ENCODE peak calls at places on chromosomes 13 and 19, in ten cellular contexts. One of them, this sample, is unnamed.

GRCh38 chr13:73467103-73467502 is 408.3 kb downstream of the KLF5 start:
- DNase-seq in dorsolateral prefrontal cortex: no peak
- DNase-seq in adrenal gland: no peak
- DNase-seq in suprapubic skin: no peak
- DNase-seq in astrocyte: peak
- DNase-seq in fibroblast of mammary gland: peak
- DNase-seq in kidney: no peak
- DNase-seq in astrocyte of the cerebellum: no peak
- DNase-seq in GM23338: no peak
- DNase-seq in lower leg skin: no peak
- DNase-seq in this sample: no peak

GRCh38 chr13:111122056-111122455 is 6.9 kb downstream of the ARHGEF7 start:
- DNase-seq in dorsolateral prefrontal cortex: no peak
- DNase-seq in adrenal gland: no peak
- DNase-seq in suprapubic skin: no peak
- DNase-seq in astrocyte: no peak
- DNase-seq in fibroblast of mammary gland: no peak
- DNase-seq in kidney: no peak
- DNase-seq in astrocyte of the cerebellum: no peak
- DNase-seq in GM23338: peak
- DNase-seq in lower leg skin: no peak
- DNase-seq in this sample: no peak

GRCh38 chr13:85698236-85698635 is 101.0 kb downstream of the SLITRK6 start:
- DNase-seq in dorsolateral prefrontal cortex: no peak
- DNase-seq in adrenal gland: no peak
- DNase-seq in suprapubic skin: no peak
- DNase-seq in astrocyte: peak
- DNase-seq in fibroblast of mammary gland: no peak
- DNase-seq in kidney: no peak
- DNase-seq in astrocyte of the cerebellum: no peak
- DNase-seq in GM23338: no peak
- DNase-seq in lower leg skin: no peak
- DNase-seq in this sample: no peak

GRCh38 chr13:35926859-35927530 is 204.2 kb downstream of the DCLK1 start:
- DNase-seq in dorsolateral prefrontal cortex: no peak
- DNase-seq in adrenal gland: peak
- DNase-seq in suprapubic skin: no peak
- DNase-seq in astrocyte: no peak
- DNase-seq in fibroblast of mammary gland: no peak
- DNase-seq in kidney: no peak
- DNase-seq in astrocyte of the cerebellum: no peak
- DNase-seq in GM23338: no peak
- DNase-seq in lower leg skin: peak
- DNase-seq in this sample: no peak

GRCh38 chr13:76969488-76970365 is 21.4 kb downstream of the ACOD1 start:
- DNase-seq in dorsolateral prefrontal cortex: no peak
- DNase-seq in adrenal gland: no peak
- DNase-seq in suprapubic skin: no peak
- DNase-seq in astrocyte: no peak
- DNase-seq in fibroblast of mammary gland: peak
- DNase-seq in kidney: no peak
- DNase-seq in astrocyte of the cerebellum: no peak
- DNase-seq in GM23338: no peak
- DNase-seq in lower leg skin: no peak
- DNase-seq in this sample: no peak

GRCh38 chr13:40618581-40619478 is 47.6 kb downstream of the FOXO1 start:
- DNase-seq in dorsolateral prefrontal cortex: no peak
- DNase-seq in adrenal gland: no peak
- DNase-seq in suprapubic skin: no peak
- DNase-seq in astrocyte: no peak
- DNase-seq in fibroblast of mammary gland: peak
- DNase-seq in kidney: no peak
- DNase-seq in astrocyte of the cerebellum: no peak
- DNase-seq in GM23338: no peak
- DNase-seq in lower leg skin: no peak
- DNase-seq in this sample: no peak

GRCh38 chr13:113897161-113897560 is 33.3 kb upstream of the GAS6 start:
- DNase-seq in dorsolateral prefrontal cortex: no peak
- DNase-seq in adrenal gland: no peak
- DNase-seq in suprapubic skin: no peak
- DNase-seq in astrocyte: peak
- DNase-seq in fibroblast of mammary gland: peak
- DNase-seq in kidney: no peak
- DNase-seq in astrocyte of the cerebellum: peak
- DNase-seq in GM23338: no peak
- DNase-seq in lower leg skin: peak
- DNase-seq in this sample: peak

GRCh38 chr19:38405276-38405675 is 2.4 kb downstream of the FAM98C start:
- DNase-seq in dorsolateral prefrontal cortex: no peak
- DNase-seq in adrenal gland: no peak
- DNase-seq in suprapubic skin: no peak
- DNase-seq in astrocyte: no peak
- DNase-seq in fibroblast of mammary gland: no peak
- DNase-seq in kidney: no peak
- DNase-seq in astrocyte of the cerebellum: no peak
- DNase-seq in GM23338: no peak
- DNase-seq in lower leg skin: no peak
- DNase-seq in this sample: no peak

GRCh38 chr13:37127706-37128241 is 22.3 kb upstream of the CSNK1A1L start:
- DNase-seq in dorsolateral prefrontal cortex: no peak
- DNase-seq in adrenal gland: no peak
- DNase-seq in suprapubic skin: no peak
- DNase-seq in astrocyte: peak
- DNase-seq in fibroblast of mammary gland: peak
- DNase-seq in kidney: no peak
- DNase-seq in astrocyte of the cerebellum: peak
- DNase-seq in GM23338: no peak
- DNase-seq in lower leg skin: no peak
- DNase-seq in this sample: no peak

GRCh38 chr19:23817519-23817918 is 58.8 kb upstream of the ZNF681 start:
- DNase-seq in dorsolateral prefrontal cortex: peak
- DNase-seq in adrenal gland: peak
- DNase-seq in suprapubic skin: no peak
- DNase-seq in astrocyte: peak
- DNase-seq in fibroblast of mammary gland: peak
- DNase-seq in kidney: no peak
- DNase-seq in astrocyte of the cerebellum: no peak
- DNase-seq in GM23338: peak
- DNase-seq in lower leg skin: no peak
- DNase-seq in this sample: no peak

GRCh38 chr19:413756-414420 is 4.9 kb upstream of the C2CD4C start:
- DNase-seq in dorsolateral prefrontal cortex: no peak
- DNase-seq in adrenal gland: no peak
- DNase-seq in suprapubic skin: peak
- DNase-seq in astrocyte: no peak
- DNase-seq in fibroblast of mammary gland: no peak
- DNase-seq in kidney: no peak
- DNase-seq in astrocyte of the cerebellum: no peak
- DNase-seq in GM23338: no peak
- DNase-seq in lower leg skin: no peak
- DNase-seq in this sample: no peak

GRCh38 chr19:16726916-16727315 is 7.3 kb downstream of the NWD1 start:
- DNase-seq in dorsolateral prefrontal cortex: no peak
- DNase-seq in adrenal gland: no peak
- DNase-seq in suprapubic skin: no peak
- DNase-seq in astrocyte: no peak
- DNase-seq in fibroblast of mammary gland: no peak
- DNase-seq in kidney: no peak
- DNase-seq in astrocyte of the cerebellum: no peak
- DNase-seq in GM23338: no peak
- DNase-seq in lower leg skin: no peak
- DNase-seq in this sample: no peak

GRCh38 chr13:109874921-109875454 is 88.6 kb upstream of the IRS2 start:
- DNase-seq in dorsolateral prefrontal cortex: no peak
- DNase-seq in adrenal gland: no peak
- DNase-seq in suprapubic skin: no peak
- DNase-seq in astrocyte: peak
- DNase-seq in fibroblast of mammary gland: peak
- DNase-seq in kidney: no peak
- DNase-seq in astrocyte of the cerebellum: peak
- DNase-seq in GM23338: no peak
- DNase-seq in lower leg skin: no peak
- DNase-seq in this sample: no peak

GRCh38 chr19:34145741-34146202 is 26.5 kb upstream of the LSM14A start:
- DNase-seq in dorsolateral prefrontal cortex: peak
- DNase-seq in adrenal gland: peak
- DNase-seq in suprapubic skin: no peak
- DNase-seq in astrocyte: peak
- DNase-seq in fibroblast of mammary gland: peak
- DNase-seq in kidney: no peak
- DNase-seq in astrocyte of the cerebellum: peak
- DNase-seq in GM23338: peak
- DNase-seq in lower leg skin: peak
- DNase-seq in this sample: no peak

GRCh38 chr13:98026457-98026857 is 73.0 kb downstream of the IPO5 start:
- DNase-seq in dorsolateral prefrontal cortex: no peak
- DNase-seq in adrenal gland: peak
- DNase-seq in suprapubic skin: no peak
- DNase-seq in astrocyte: no peak
- DNase-seq in fibroblast of mammary gland: peak
- DNase-seq in kidney: no peak
- DNase-seq in astrocyte of the cerebellum: no peak
- DNase-seq in GM23338: peak
- DNase-seq in lower leg skin: no peak
- DNase-seq in this sample: no peak

DNA sequence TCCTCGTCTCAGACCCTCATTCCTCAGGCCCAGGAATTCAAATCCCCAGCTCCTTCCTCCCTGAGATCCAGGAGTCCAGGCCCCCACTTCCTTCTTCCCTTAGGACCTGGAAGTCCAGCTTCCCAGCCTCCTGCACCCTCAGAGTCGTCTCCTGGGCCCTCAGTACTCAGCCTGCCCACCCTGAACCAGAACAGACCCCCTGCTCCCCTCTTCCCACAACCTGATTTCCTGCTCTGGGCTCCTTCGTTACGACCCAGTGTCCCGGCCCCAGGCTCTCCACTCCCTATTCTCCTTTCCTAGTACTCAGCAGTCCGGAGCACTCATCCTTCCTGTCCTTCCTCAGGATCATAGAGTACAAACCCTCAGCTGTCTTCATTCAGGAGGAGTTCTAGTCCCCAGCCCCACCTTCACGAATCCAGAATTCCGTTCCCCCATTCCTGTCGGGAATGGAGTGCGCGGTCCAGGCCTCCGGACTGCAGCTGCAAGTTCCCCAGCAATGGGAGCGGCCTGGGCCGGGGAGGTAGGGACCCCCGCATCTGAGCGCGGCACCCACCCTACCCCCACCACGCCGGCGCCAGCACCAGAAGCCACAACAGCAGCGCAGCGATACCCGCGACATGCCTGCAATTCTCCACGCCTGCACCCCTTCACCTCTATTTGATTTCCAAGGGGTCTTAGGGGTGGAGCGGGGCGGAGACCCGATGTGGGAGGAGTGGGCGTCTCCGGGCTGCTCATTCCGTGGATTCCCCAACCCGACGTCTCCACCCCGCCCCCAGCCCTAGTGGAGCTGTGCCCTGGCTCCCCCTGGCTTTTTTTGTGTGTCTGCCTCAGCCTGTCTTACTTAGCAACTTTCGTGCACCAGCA is 12.7 kb downstream of the EGLN2 start:
- DNase-seq in dorsolateral prefrontal cortex: no peak
- DNase-seq in adrenal gland: no peak
- DNase-seq in suprapubic skin: peak
- DNase-seq in astrocyte: no peak
- DNase-seq in fibroblast of mammary gland: no peak
- DNase-seq in kidney: peak
- DNase-seq in astrocyte of the cerebellum: no peak
- DNase-seq in GM23338: peak
- DNase-seq in lower leg skin: no peak
- DNase-seq in this sample: no peak
- TF ChIP-seq CTCF in dorsolateral prefrontal cortex: no peak
- TF ChIP-seq CTCF in adrenal gland: no peak
- TF ChIP-seq CTCF in suprapubic skin: no peak
- TF ChIP-seq CTCF in astrocyte: no peak
- TF ChIP-seq CTCF in fibroblast of mammary gland: no peak
- TF ChIP-seq CTCF in kidney: no peak
- TF ChIP-seq CTCF in astrocyte of the cerebellum: no peak
- TF ChIP-seq CTCF in GM23338: peak
- TF ChIP-seq CTCF in lower leg skin: no peak
- TF ChIP-seq CTCF in this sample: no peak

GRCh38 chr13:89115307-89115706 is 1444.1 kb downstream of the SLITRK5 start:
- DNase-seq in dorsolateral prefrontal cortex: no peak
- DNase-seq in adrenal gland: no peak
- DNase-seq in suprapubic skin: no peak
- DNase-seq in astrocyte: no peak
- DNase-seq in fibroblast of mammary gland: no peak
- DNase-seq in kidney: no peak
- DNase-seq in astrocyte of the cerebellum: no peak
- DNase-seq in GM23338: peak
- DNase-seq in lower leg skin: no peak
- DNase-seq in this sample: no peak
- TF ChIP-seq CTCF in dorsolateral prefrontal cortex: no peak
- TF ChIP-seq CTCF in adrenal gland: no peak
- TF ChIP-seq CTCF in suprapubic skin: no peak
- TF ChIP-seq CTCF in astrocyte: no peak
- TF ChIP-seq CTCF in fibroblast of mammary gland: peak
- TF ChIP-seq CTCF in kidney: no peak
- TF ChIP-seq CTCF in astrocyte of the cerebellum: no peak
- TF ChIP-seq CTCF in GM23338: peak
- TF ChIP-seq CTCF in lower leg skin: no peak
- TF ChIP-seq CTCF in this sample: no peak

DNA sequence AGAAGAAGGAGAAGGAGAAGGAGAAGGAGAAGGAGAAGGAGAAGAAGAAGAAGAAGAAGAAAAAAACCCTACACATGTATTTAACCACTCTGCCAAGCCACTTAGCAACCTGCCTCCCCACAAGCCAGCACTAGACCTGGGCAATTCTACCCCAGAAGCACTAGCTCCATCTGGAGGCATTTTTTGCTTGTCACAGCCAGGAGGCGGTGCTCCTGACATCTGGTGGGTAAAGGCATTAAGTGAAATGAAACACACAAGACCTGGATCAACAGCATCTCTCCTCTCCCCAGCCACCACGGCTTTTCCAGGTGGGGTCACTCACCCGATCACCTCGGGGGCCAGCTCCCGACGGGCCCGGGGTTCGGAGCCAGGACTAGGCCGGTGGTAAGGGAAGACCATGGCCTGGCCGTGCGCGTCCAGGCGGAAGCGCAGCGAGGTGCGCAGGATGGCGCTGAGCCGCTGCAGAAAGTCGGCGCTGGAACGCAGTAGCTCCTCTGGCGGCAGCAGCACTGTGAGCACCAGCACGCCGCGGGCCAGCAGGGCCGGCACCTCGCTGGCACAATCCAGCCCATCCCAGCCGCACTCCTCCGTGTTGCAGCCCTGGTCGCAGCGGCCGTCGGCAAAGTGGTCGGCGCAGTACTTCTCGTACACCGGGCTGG is 26.9 kb downstream of the NOTCH3 start:
- DNase-seq in dorsolateral prefrontal cortex: no peak
- DNase-seq in adrenal gland: no peak
- DNase-seq in suprapubic skin: no peak
- DNase-seq in astrocyte: no peak
- DNase-seq in fibroblast of mammary gland: no peak
- DNase-seq in kidney: no peak
- DNase-seq in astrocyte of the cerebellum: no peak
- DNase-seq in GM23338: peak
- DNase-seq in lower leg skin: no peak
- DNase-seq in this sample: no peak
- TF ChIP-seq CTCF in dorsolateral prefrontal cortex: no peak
- TF ChIP-seq CTCF in adrenal gland: no peak
- TF ChIP-seq CTCF in suprapubic skin: no peak
- TF ChIP-seq CTCF in astrocyte: no peak
- TF ChIP-seq CTCF in fibroblast of mammary gland: no peak
- TF ChIP-seq CTCF in kidney: no peak
- TF ChIP-seq CTCF in astrocyte of the cerebellum: peak
- TF ChIP-seq CTCF in GM23338: peak
- TF ChIP-seq CTCF in lower leg skin: no peak
- TF ChIP-seq CTCF in this sample: no peak

GRCh38 chr19:4279530-4280422 is 710 bp downstream of the SHD start:
- DNase-seq in dorsolateral prefrontal cortex: no peak
- DNase-seq in adrenal gland: no peak
- DNase-seq in suprapubic skin: no peak
- DNase-seq in astrocyte: no peak
- DNase-seq in fibroblast of mammary gland: no peak
- DNase-seq in kidney: no peak
- DNase-seq in astrocyte of the cerebellum: no peak
- DNase-seq in GM23338: peak
- DNase-seq in lower leg skin: no peak
- DNase-seq in this sample: no peak
- TF ChIP-seq CTCF in dorsolateral prefrontal cortex: no peak
- TF ChIP-seq CTCF in adrenal gland: no peak
- TF ChIP-seq CTCF in suprapubic skin: no peak
- TF ChIP-seq CTCF in astrocyte: no peak
- TF ChIP-seq CTCF in fibroblast of mammary gland: no peak
- TF ChIP-seq CTCF in kidney: no peak
- TF ChIP-seq CTCF in astrocyte of the cerebellum: no peak
- TF ChIP-seq CTCF in GM23338: no peak
- TF ChIP-seq CTCF in lower leg skin: no peak
- TF ChIP-seq CTCF in this sample: no peak